ENCODE peak calls at places on chromosomes 3 and 15, in six cellular contexts. One of them, this sample, is unnamed.

GRCh38 chr3:4601926-4602325 is 108.8 kb downstream of the ITPR1 start:
- DNase-seq in activated CD4-positive, alpha-beta T cell treated with anti-CD3 and anti-CD28 coated beads, Interleukin-2, amount 10 ng/mL, durations not matched to agents 7 days and 5 days: no peak
- DNase-seq in NCI-H2081: no peak
- DNase-seq in SW480: no peak
- DNase-seq in Calu3: no peak
- DNase-seq in Ammon's horn: no peak
- DNase-seq in this sample: no peak

GRCh38 chr3:35739964-35740527 is 100.7 kb downstream of the ARPP21 start:
- DNase-seq in Ammon's horn: no peak
- DNase-seq in NCI-H2081: no peak
- DNase-seq in activated CD4-positive, alpha-beta T cell treated with anti-CD3 and anti-CD28 coated beads, Interleukin-2, amount 10 ng/mL, durations not matched to agents 7 days and 5 days: no peak
- DNase-seq in SW480: no peak
- DNase-seq in Calu3: no peak
- DNase-seq in this sample: no peak

GRCh38 chr3:33900809-33901505 is 102.5 kb downstream of the PDCD6IP start:
- DNase-seq in Calu3: no peak
- DNase-seq in Ammon's horn: no peak
- DNase-seq in activated CD4-positive, alpha-beta T cell treated with anti-CD3 and anti-CD28 coated beads, Interleukin-2, amount 10 ng/mL, durations not matched to agents 7 days and 5 days: no peak
- DNase-seq in SW480: no peak
- DNase-seq in NCI-H2081: no peak
- DNase-seq in this sample: no peak

GRCh38 chr3:154954750-154955149 is 125.4 kb upstream of the MME start:
- DNase-seq in Calu3: no peak
- DNase-seq in Ammon's horn: no peak
- DNase-seq in SW480: peak
- DNase-seq in NCI-H2081: no peak
- DNase-seq in activated CD4-positive, alpha-beta T cell treated with anti-CD3 and anti-CD28 coated beads, Interleukin-2, amount 10 ng/mL, durations not matched to agents 7 days and 5 days: no peak
- DNase-seq in this sample: peak

GRCh38 chr3:118990818-118991560 is 43.7 kb downstream of the IGSF11 start:
- DNase-seq in Calu3: no peak
- DNase-seq in SW480: no peak
- DNase-seq in Ammon's horn: peak
- DNase-seq in NCI-H2081: no peak
- DNase-seq in activated CD4-positive, alpha-beta T cell treated with anti-CD3 and anti-CD28 coated beads, Interleukin-2, amount 10 ng/mL, durations not matched to agents 7 days and 5 days: no peak
- DNase-seq in this sample: peak

GRCh38 chr3:50617096-50617791 is at the start of gene MAPKAPK3:
- DNase-seq in Ammon's horn: no peak
- DNase-seq in NCI-H2081: no peak
- DNase-seq in activated CD4-positive, alpha-beta T cell treated with anti-CD3 and anti-CD28 coated beads, Interleukin-2, amount 10 ng/mL, durations not matched to agents 7 days and 5 days: peak
- DNase-seq in Calu3: peak
- DNase-seq in SW480: no peak
- DNase-seq in this sample: peak

GRCh38 chr3:175208316-175208715 is 349.2 kb downstream of the NAALADL2 start:
- DNase-seq in NCI-H2081: no peak
- DNase-seq in SW480: no peak
- DNase-seq in Calu3: no peak
- DNase-seq in Ammon's horn: peak
- DNase-seq in activated CD4-positive, alpha-beta T cell treated with anti-CD3 and anti-CD28 coated beads, Interleukin-2, amount 10 ng/mL, durations not matched to agents 7 days and 5 days: no peak
- DNase-seq in this sample: no peak

GRCh38 chr3:112390783-112391641 is 58.1 kb downstream of the CD200 start:
- DNase-seq in activated CD4-positive, alpha-beta T cell treated with anti-CD3 and anti-CD28 coated beads, Interleukin-2, amount 10 ng/mL, durations not matched to agents 7 days and 5 days: no peak
- DNase-seq in Ammon's horn: peak
- DNase-seq in NCI-H2081: no peak
- DNase-seq in SW480: peak
- DNase-seq in Calu3: peak
- DNase-seq in this sample: peak

GRCh38 chr3:188832961-188833615 is 338.7 kb upstream of the TPRG1 start:
- DNase-seq in NCI-H2081: no peak
- DNase-seq in Calu3: no peak
- DNase-seq in activated CD4-positive, alpha-beta T cell treated with anti-CD3 and anti-CD28 coated beads, Interleukin-2, amount 10 ng/mL, durations not matched to agents 7 days and 5 days: no peak
- DNase-seq in SW480: no peak
- DNase-seq in Ammon's horn: no peak
- DNase-seq in this sample: peak

GRCh38 chr15:101242160-101242998 is 9.5 kb downstream of the CHSY1 start:
- DNase-seq in NCI-H2081: no peak
- DNase-seq in Ammon's horn: no peak
- DNase-seq in activated CD4-positive, alpha-beta T cell treated with anti-CD3 and anti-CD28 coated beads, Interleukin-2, amount 10 ng/mL, durations not matched to agents 7 days and 5 days: peak
- DNase-seq in SW480: no peak
- DNase-seq in Calu3: no peak
- DNase-seq in this sample: peak

GRCh38 chr3:43372809-43373587 is 86.7 kb downstream of the SNRK start:
- DNase-seq in SW480: no peak
- DNase-seq in NCI-H2081: no peak
- DNase-seq in Calu3: no peak
- DNase-seq in activated CD4-positive, alpha-beta T cell treated with anti-CD3 and anti-CD28 coated beads, Interleukin-2, amount 10 ng/mL, durations not matched to agents 7 days and 5 days: no peak
- DNase-seq in Ammon's horn: no peak
- DNase-seq in this sample: no peak

GRCh38 chr3:23153034-23153433 is 50.1 kb upstream of the UBE2E2 start:
- DNase-seq in SW480: peak
- DNase-seq in Ammon's horn: no peak
- DNase-seq in activated CD4-positive, alpha-beta T cell treated with anti-CD3 and anti-CD28 coated beads, Interleukin-2, amount 10 ng/mL, durations not matched to agents 7 days and 5 days: no peak
- DNase-seq in NCI-H2081: no peak
- DNase-seq in Calu3: no peak
- DNase-seq in this sample: no peak

GRCh38 chr3:69649120-69649519 is 90.1 kb upstream of the MITF start:
- DNase-seq in Ammon's horn: no peak
- DNase-seq in Calu3: no peak
- DNase-seq in activated CD4-positive, alpha-beta T cell treated with anti-CD3 and anti-CD28 coated beads, Interleukin-2, amount 10 ng/mL, durations not matched to agents 7 days and 5 days: no peak
- DNase-seq in NCI-H2081: no peak
- DNase-seq in SW480: peak
- DNase-seq in this sample: peak

GRCh38 chr3:45244356-45244755 is 18.3 kb upstream of the TMEM158 start:
- DNase-seq in NCI-H2081: no peak
- DNase-seq in activated CD4-positive, alpha-beta T cell treated with anti-CD3 and anti-CD28 coated beads, Interleukin-2, amount 10 ng/mL, durations not matched to agents 7 days and 5 days: no peak
- DNase-seq in SW480: no peak
- DNase-seq in Calu3: no peak
- DNase-seq in Ammon's horn: no peak
- DNase-seq in this sample: no peak

GRCh38 chr15:93212578-93212977 is 123.6 kb upstream of the RGMA start:
- DNase-seq in SW480: no peak
- DNase-seq in activated CD4-positive, alpha-beta T cell treated with anti-CD3 and anti-CD28 coated beads, Interleukin-2, amount 10 ng/mL, durations not matched to agents 7 days and 5 days: no peak
- DNase-seq in Ammon's horn: no peak
- DNase-seq in NCI-H2081: no peak
- DNase-seq in Calu3: no peak
- DNase-seq in this sample: no peak

GRCh38 chr15:82228750-82229149 is 33.8 kb downstream of the EFL1 start:
- DNase-seq in NCI-H2081: no peak
- DNase-seq in Calu3: no peak
- DNase-seq in SW480: no peak
- DNase-seq in activated CD4-positive, alpha-beta T cell treated with anti-CD3 and anti-CD28 coated beads, Interleukin-2, amount 10 ng/mL, durations not matched to agents 7 days and 5 days: no peak
- DNase-seq in Ammon's horn: no peak
- DNase-seq in this sample: no peak

GRCh38 chr15:59276225-59277178 is 69.9 kb downstream of the LDHAL6B start:
- DNase-seq in SW480: peak
- DNase-seq in Calu3: peak
- DNase-seq in Ammon's horn: no peak
- DNase-seq in activated CD4-positive, alpha-beta T cell treated with anti-CD3 and anti-CD28 coated beads, Interleukin-2, amount 10 ng/mL, durations not matched to agents 7 days and 5 days: no peak
- DNase-seq in NCI-H2081: no peak
- DNase-seq in this sample: peak

GRCh38 chr3:148366743-148367410 is 330.8 kb upstream of the AGTR1 start:
- DNase-seq in Calu3: no peak
- DNase-seq in activated CD4-positive, alpha-beta T cell treated with anti-CD3 and anti-CD28 coated beads, Interleukin-2, amount 10 ng/mL, durations not matched to agents 7 days and 5 days: no peak
- DNase-seq in SW480: peak
- DNase-seq in NCI-H2081: peak
- DNase-seq in Ammon's horn: peak
- DNase-seq in this sample: no peak

GRCh38 chr15:92494791-92495190 is 101.1 kb downstream of the ST8SIA2 start:
- DNase-seq in NCI-H2081: no peak
- DNase-seq in SW480: no peak
- DNase-seq in Calu3: no peak
- DNase-seq in activated CD4-positive, alpha-beta T cell treated with anti-CD3 and anti-CD28 coated beads, Interleukin-2, amount 10 ng/mL, durations not matched to agents 7 days and 5 days: no peak
- DNase-seq in Ammon's horn: peak
- DNase-seq in this sample: no peak

GRCh38 chr15:60212536-60212935 is 185.2 kb downstream of the ANXA2 start:
- DNase-seq in SW480: peak
- DNase-seq in NCI-H2081: no peak
- DNase-seq in Calu3: peak
- DNase-seq in Ammon's horn: no peak
- DNase-seq in activated CD4-positive, alpha-beta T cell treated with anti-CD3 and anti-CD28 coated beads, Interleukin-2, amount 10 ng/mL, durations not matched to agents 7 days and 5 days: no peak
- DNase-seq in this sample: peak

GRCh38 chr3:43038010-43038409 is 58.9 kb downstream of the GASK1A start:
- DNase-seq in activated CD4-positive, alpha-beta T cell treated with anti-CD3 and anti-CD28 coated beads, Interleukin-2, amount 10 ng/mL, durations not matched to agents 7 days and 5 days: no peak
- DNase-seq in Ammon's horn: no peak
- DNase-seq in Calu3: no peak
- DNase-seq in NCI-H2081: no peak
- DNase-seq in SW480: no peak
- DNase-seq in this sample: no peak

GRCh38 chr3:187686874-187687273 is 15.5 kb downstream of the RTP2 start:
- DNase-seq in activated CD4-positive, alpha-beta T cell treated with anti-CD3 and anti-CD28 coated beads, Interleukin-2, amount 10 ng/mL, durations not matched to agents 7 days and 5 days: no peak
- DNase-seq in SW480: no peak
- DNase-seq in Calu3: no peak
- DNase-seq in Ammon's horn: no peak
- DNase-seq in NCI-H2081: no peak
- DNase-seq in this sample: no peak

GRCh38 chr3:120419797-120420196 is 31.0 kb downstream of the FSTL1 start:
- DNase-seq in Ammon's horn: no peak
- DNase-seq in activated CD4-positive, alpha-beta T cell treated with anti-CD3 and anti-CD28 coated beads, Interleukin-2, amount 10 ng/mL, durations not matched to agents 7 days and 5 days: no peak
- DNase-seq in Calu3: no peak
- DNase-seq in NCI-H2081: no peak
- DNase-seq in SW480: no peak
- DNase-seq in this sample: no peak

GRCh38 chr3:4271834-4272233 is 31.3 kb upstream of the SETMAR start:
- DNase-seq in NCI-H2081: no peak
- DNase-seq in Ammon's horn: peak
- DNase-seq in activated CD4-positive, alpha-beta T cell treated with anti-CD3 and anti-CD28 coated beads, Interleukin-2, amount 10 ng/mL, durations not matched to agents 7 days and 5 days: no peak
- DNase-seq in SW480: peak
- DNase-seq in Calu3: peak
- DNase-seq in this sample: peak

GRCh38 chr3:10848261-10848660 is 32.2 kb downstream of the SLC6A11 start:
- DNase-seq in Calu3: no peak
- DNase-seq in NCI-H2081: no peak
- DNase-seq in Ammon's horn: no peak
- DNase-seq in SW480: no peak
- DNase-seq in activated CD4-positive, alpha-beta T cell treated with anti-CD3 and anti-CD28 coated beads, Interleukin-2, amount 10 ng/mL, durations not matched to agents 7 days and 5 days: no peak
- DNase-seq in this sample: peak

GRCh38 chr3:39028466-39028865 is 23.3 kb downstream of the SCN11A start:
- DNase-seq in Calu3: no peak
- DNase-seq in NCI-H2081: no peak
- DNase-seq in Ammon's horn: peak
- DNase-seq in activated CD4-positive, alpha-beta T cell treated with anti-CD3 and anti-CD28 coated beads, Interleukin-2, amount 10 ng/mL, durations not matched to agents 7 days and 5 days: no peak
- DNase-seq in SW480: no peak
- DNase-seq in this sample: no peak

GRCh38 chr3:53530205-53530604 is 35.8 kb downstream of the CACNA1D start:
- DNase-seq in SW480: no peak
- DNase-seq in activated CD4-positive, alpha-beta T cell treated with anti-CD3 and anti-CD28 coated beads, Interleukin-2, amount 10 ng/mL, durations not matched to agents 7 days and 5 days: no peak
- DNase-seq in Ammon's horn: no peak
- DNase-seq in Calu3: no peak
- DNase-seq in NCI-H2081: no peak
- DNase-seq in this sample: no peak

GRCh38 chr15:28273468-28273867 is 48.5 kb downstream of the HERC2 start:
- DNase-seq in NCI-H2081: no peak
- DNase-seq in Ammon's horn: no peak
- DNase-seq in Calu3: no peak
- DNase-seq in SW480: no peak
- DNase-seq in activated CD4-positive, alpha-beta T cell treated with anti-CD3 and anti-CD28 coated beads, Interleukin-2, amount 10 ng/mL, durations not matched to agents 7 days and 5 days: no peak
- DNase-seq in this sample: peak

GRCh38 chr3:53303549-53303948 is 43.8 kb downstream of the DCP1A start:
- DNase-seq in activated CD4-positive, alpha-beta T cell treated with anti-CD3 and anti-CD28 coated beads, Interleukin-2, amount 10 ng/mL, durations not matched to agents 7 days and 5 days: no peak
- DNase-seq in SW480: no peak
- DNase-seq in Calu3: no peak
- DNase-seq in NCI-H2081: no peak
- DNase-seq in Ammon's horn: no peak
- DNase-seq in this sample: no peak

GRCh38 chr3:127077506-127078064 is 94.7 kb downstream of the PLXNA1 start:
- DNase-seq in Ammon's horn: no peak
- DNase-seq in NCI-H2081: no peak
- DNase-seq in SW480: no peak
- DNase-seq in activated CD4-positive, alpha-beta T cell treated with anti-CD3 and anti-CD28 coated beads, Interleukin-2, amount 10 ng/mL, durations not matched to agents 7 days and 5 days: no peak
- DNase-seq in Calu3: no peak
- DNase-seq in this sample: no peak

GRCh38 chr15:50940506-50940905 is 32.0 kb downstream of the AP4E1 start:
- DNase-seq in Calu3: peak
- DNase-seq in SW480: no peak
- DNase-seq in Ammon's horn: no peak
- DNase-seq in NCI-H2081: no peak
- DNase-seq in activated CD4-positive, alpha-beta T cell treated with anti-CD3 and anti-CD28 coated beads, Interleukin-2, amount 10 ng/mL, durations not matched to agents 7 days and 5 days: no peak
- DNase-seq in this sample: peak

GRCh38 chr3:4887177-4887576 is 92.1 kb upstream of the BHLHE40 start:
- DNase-seq in NCI-H2081: no peak
- DNase-seq in activated CD4-positive, alpha-beta T cell treated with anti-CD3 and anti-CD28 coated beads, Interleukin-2, amount 10 ng/mL, durations not matched to agents 7 days and 5 days: no peak
- DNase-seq in SW480: no peak
- DNase-seq in Ammon's horn: no peak
- DNase-seq in Calu3: no peak
- DNase-seq in this sample: peak

GRCh38 chr15:60758961-60759729 is 280.2 kb upstream of the ICE2 start:
- DNase-seq in activated CD4-positive, alpha-beta T cell treated with anti-CD3 and anti-CD28 coated beads, Interleukin-2, amount 10 ng/mL, durations not matched to agents 7 days and 5 days: no peak
- DNase-seq in Ammon's horn: no peak
- DNase-seq in Calu3: no peak
- DNase-seq in NCI-H2081: no peak
- DNase-seq in SW480: no peak
- DNase-seq in this sample: peak

GRCh38 chr3:175199961-175200360 is 340.8 kb downstream of the NAALADL2 start:
- DNase-seq in Calu3: no peak
- DNase-seq in Ammon's horn: no peak
- DNase-seq in activated CD4-positive, alpha-beta T cell treated with anti-CD3 and anti-CD28 coated beads, Interleukin-2, amount 10 ng/mL, durations not matched to agents 7 days and 5 days: no peak
- DNase-seq in SW480: no peak
- DNase-seq in NCI-H2081: no peak
- DNase-seq in this sample: peak